ENCODE peak calls at places on chromosomes 13 and 19, in ten cellular contexts. N is stimulated activated CD4-positive, alpha-beta T cell treated with anti-CD3 and anti-CD28 coated beads, Interleukin-2, amount 100 ng/mL, for 48 hours; T is AML-193; X is ELF-1; Z is nephron progenitor cell; S is AG09309; A is progenitor cell of endocrine pancreas; E is HS-5; R is RPMI7951; D is neural crest cell. G is an unnamed sample.

GRCh38 chr19:40607898-40608621 is 6.9 kb downstream of the LTBP4 start:
- DNase-seq in A (no peak), R (no peak), T (no peak), E (no peak), Z (no peak), N (no peak), S (no peak), X (peak), D (no peak), G (no peak)

GRCh38 chr19:34662919-34663318 is 14.0 kb downstream of the SCGB2B2 start:
- DNase-seq in E (no peak), Z (no peak), S (no peak), R (peak), A (no peak), D (no peak), T (peak), X (peak), N (peak), G (peak)

GRCh38 chr13:26656919-26657318 is 99.4 kb downstream of the WASF3 start:
- DNase-seq in X (no peak), N (no peak), R (no peak), Z (no peak), D (no peak), S (peak), A (no peak), T (peak), E (peak), G (peak)

GRCh38 chr19:31351212-31352193 is 2.3 kb upstream of the TSHZ3 start:
- DNase-seq in T (no peak), R (peak), D (no peak), Z (peak), E (no peak), A (no peak), N (no peak), X (peak), S (no peak), G (peak)

GRCh38 chr13:30142502-30143211 is 164.7 kb downstream of the KATNAL1 start:
- DNase-seq in E (peak), R (peak), S (peak), X (peak), Z (peak), T (no peak), A (no peak), N (no peak), D (no peak), G (peak)

GRCh38 chr13:113939129-113939904 is 34.6 kb downstream of the C13orf46 start:
- DNase-seq in S (no peak), T (no peak), R (no peak), N (no peak), X (no peak), A (no peak), D (no peak), Z (no peak), E (no peak), G (no peak)

GRCh38 chr19:36377541-36378178 is 1.3 kb downstream of the ZFP14 start:
- DNase-seq in R (no peak), D (no peak), N (no peak), A (no peak), S (no peak), T (no peak), X (no peak), Z (no peak), E (no peak), G (no peak)

GRCh38 chr13:61170791-61171330 is 244.8 kb downstream of the PCDH20 start:
- DNase-seq in A (no peak), R (peak), S (no peak), X (no peak), E (no peak), D (no peak), N (no peak), Z (no peak), T (no peak), G (no peak)

GRCh38 chr13:40922437-40923040 is 96.6 kb downstream of the ELF1 start:
- DNase-seq in D (no peak), Z (peak), T (no peak), X (peak), N (no peak), E (no peak), R (no peak), S (no peak), A (no peak), G (no peak)

GRCh38 chr13:83881917-83882625 is at the start of gene SLITRK1:
- DNase-seq in D (peak), A (peak), X (peak), S (no peak), T (no peak), E (no peak), R (peak), Z (peak), N (no peak), G (peak)

GRCh38 chr13:30091691-30092090 is 215.7 kb downstream of the KATNAL1 start:
- DNase-seq in A (no peak), E (no peak), S (no peak), N (no peak), T (no peak), Z (no peak), X (no peak), D (no peak), R (no peak), G (no peak)

GRCh38 chr13:106498158-106498557 is 37.3 kb downstream of the EFNB2 start:
- DNase-seq in X (no peak), S (no peak), T (peak), A (no peak), E (no peak), N (no peak), R (no peak), D (no peak), Z (no peak), G (no peak)

GRCh38 chr13:94322925-94323324 is 156.6 kb downstream of the DCT start:
- DNase-seq in A (no peak), N (no peak), E (no peak), X (no peak), S (no peak), T (no peak), Z (no peak), R (no peak), D (no peak), G (peak)

GRCh38 chr13:95677564-95678386 is 836 bp downstream of the DNAJC3 start:
- DNase-seq in D (no peak), T (peak), A (no peak), S (no peak), Z (no peak), X (peak), E (no peak), N (no peak), R (peak), G (peak)

GRCh38 chr13:44160549-44161278 is 212.9 kb upstream of the SERP2 start:
- DNase-seq in N (no peak), T (no peak), R (no peak), Z (no peak), D (no peak), S (no peak), E (no peak), A (no peak), X (no peak), G (no peak)

GRCh38 chr13:50410921-50411712 is 395.9 kb downstream of the KCNRG start:
- DNase-seq in X (peak), Z (no peak), S (peak), T (no peak), N (no peak), D (no peak), A (no peak), E (peak), R (peak), G (peak)

G was measured in A172.